ENCODE peak calls at places on chromosomes 12 and 14, in four cellular contexts. I is keratinocyte, X is IMR-90, W is K562. Y is an unnamed sample.

GRCh38 chr14:50057331-50057730 is 59.0 kb downstream of the VCPKMT start:
- DNase-seq in I (no peak), X (no peak), W (no peak), Y (no peak)

GRCh38 chr14:105026033-105026785 is 5.3 kb upstream of the CDCA4 start:
- DNase-seq in I (no peak), X (peak; percentile 70), W (no peak), Y (peak; percentile 88)

GRCh38 chr14:98477935-98478334 is 794.1 kb downstream of the BCL11B start:
- DNase-seq in I (no peak), X (no peak), W (no peak), Y (no peak)

GRCh38 chr14:91218041-91218440 is 26.5 kb downstream of the GPR68 start:
- DNase-seq in I (no peak), X (no peak), W (no peak), Y (peak; percentile 54)

GRCh38 chr14:85195872-85196477 is 334.0 kb upstream of the FLRT2 start:
- DNase-seq in I (no peak), X (peak; percentile 11), W (no peak), Y (peak; percentile 18)

GRCh38 chr14:33792387-33793368 is 158.2 kb downstream of the EGLN3 start:
- DNase-seq in I (no peak), X (peak; percentile 66), W (peak; percentile 69), Y (peak; percentile 80)

GRCh38 chr14:78135450-78135891 is 34.7 kb upstream of the NRXN3 start:
- DNase-seq in I (peak; percentile 69), X (no peak), W (no peak), Y (no peak)

GRCh38 chr12:67650528-67651379 is 2.2 kb downstream of the DYRK2 start:
- DNase-seq in I (no peak), X (no peak), W (no peak), Y (peak; percentile 7)

GRCh38 chr14:81192594-81192993 is 28.2 kb downstream of the GTF2A1 start:
- DNase-seq in I (no peak), X (no peak), W (no peak), Y (no peak)

GRCh38 chr12:3241621-3242020 is 164.4 kb downstream of the TSPAN9 start:
- DNase-seq in I (no peak), X (no peak), W (no peak), Y (no peak)

GRCh38 chr14:97539389-97539786 is 742.2 kb downstream of the VRK1 start:
- DNase-seq in I (no peak), X (no peak), W (no peak), Y (no peak)

GRCh38 chr12:111268738-111269572 is 99.9 kb downstream of the PHETA1 start:
- DNase-seq in I (no peak), X (no peak), W (peak; percentile 59), Y (no peak)

GRCh38 chr12:124588689-124589318 is 21.4 kb upstream of the NCOR2 start:
- DNase-seq in I (no peak), X (peak; percentile 81), W (no peak), Y (peak; percentile 75)

GRCh38 chr14:53500191-53500590 is 347.1 kb upstream of the DDHD1 start:
- DNase-seq in I (no peak), X (no peak), W (no peak), Y (no peak)

GRCh38 chr12:69105101-69105613 is 134.2 kb upstream of the CPSF6 start:
- DNase-seq in I (no peak), X (no peak), W (no peak), Y (no peak)

GRCh38 chr14:22836301-22837058 is at the start of gene MMP14:
- DNase-seq in I (no peak), X (peak; percentile 89), W (peak; percentile 11), Y (peak; percentile 92)

GRCh38 chr12:112686373-112686772 is 105.2 kb upstream of the RPH3A start:
- DNase-seq in I (peak; percentile 26), X (peak; percentile 3), W (no peak), Y (peak; percentile 4)

GRCh38 chr12:63792333-63792732 is 12.6 kb downstream of the RXYLT1 start:
- DNase-seq in I (no peak), X (no peak), W (no peak), Y (no peak)

GRCh38 chr12:20547788-20548575 is 147.2 kb upstream of the SLCO1C1 start:
- DNase-seq in I (no peak), X (peak; percentile 45), W (no peak), Y (peak; percentile 79)

GRCh38 chr12:123026094-123026853 is 45.8 kb downstream of the ARL6IP4 start:
- DNase-seq in I (no peak), X (no peak), W (no peak), Y (no peak)

GRCh38 chr14:73741386-73741875 is 27.2 kb upstream of the PNMA1 start:
- DNase-seq in I (no peak), X (peak; percentile 66), W (peak; percentile 90), Y (peak; percentile 97)

GRCh38 chr12:94262228-94263010 is 114.0 kb downstream of the PLXNC1 start:
- DNase-seq in I (no peak), X (peak; percentile 96), W (peak; percentile 18), Y (peak; percentile 23)

GRCh38 chr12:123126294-123127144 is 24.4 kb downstream of the PITPNM2 start:
- DNase-seq in I (peak; percentile 84), X (peak; percentile 98), W (peak; percentile 73), Y (peak; percentile 75)

GRCh38 chr12:82937151-82937550 is 250.4 kb downstream of the TMTC2 start:
- DNase-seq in I (no peak), X (no peak), W (no peak), Y (no peak)

GRCh38 chr12:13164859-13165577 is 31.5 kb upstream of the EMP1 start:
- DNase-seq in I (no peak), X (no peak), W (no peak), Y (peak; percentile 72)

GRCh38 chr12:89160716-89161123 is 191.6 kb downstream of the DUSP6 start:
- DNase-seq in I (no peak), X (peak; percentile 88), W (no peak), Y (peak; percentile 82)

GRCh38 chr14:34354556-34354955 is 107.5 kb downstream of the SPTSSA start:
- DNase-seq in I (no peak), X (no peak), W (no peak), Y (no peak)

GRCh38 chr12:109268896-109269295 is 40.2 kb downstream of the FOXN4 start:
- DNase-seq in I (no peak), X (no peak), W (no peak), Y (no peak)

GRCh38 chr12:88339966-88340365 is 197.9 kb downstream of the TMTC3 start:
- DNase-seq in I (no peak), X (peak; percentile 28), W (no peak), Y (no peak)

GRCh38 chr12:116125981-116126566 is 151.4 kb downstream of the MED13L start:
- DNase-seq in I (no peak), X (no peak), W (no peak), Y (no peak)

GRCh38 chr12:126534495-126534894 is 1469.3 kb downstream of the AACS start:
- DNase-seq in I (no peak), X (no peak), W (no peak), Y (no peak)

GRCh38 chr14:103499709-103500108 is 22.9 kb downstream of the CKB start:
- DNase-seq in I (no peak), X (no peak), W (no peak), Y (no peak)

GRCh38 chr14:32397871-32398640 is 69.0 kb downstream of the AKAP6 start:
- DNase-seq in I (peak; percentile 46), X (peak; percentile 44), W (no peak), Y (peak; percentile 57)

GRCh38 chr14:81172353-81172752 is 48.4 kb downstream of the GTF2A1 start:
- DNase-seq in I (no peak), X (peak; percentile 30), W (no peak), Y (no peak)

GRCh38 chr12:52093346-52093745 is 13.8 kb downstream of the SMIM41 start:
- DNase-seq in I (no peak), X (no peak), W (no peak), Y (no peak)
- H3K9me1 ChIP-seq in I (no peaks in the 10 kb centered on the region), X (no peaks in the 10 kb centered on the region), W (no peaks in the 10 kb centered on the region), Y (no peaks in the 10 kb centered on the region)

DNA sequence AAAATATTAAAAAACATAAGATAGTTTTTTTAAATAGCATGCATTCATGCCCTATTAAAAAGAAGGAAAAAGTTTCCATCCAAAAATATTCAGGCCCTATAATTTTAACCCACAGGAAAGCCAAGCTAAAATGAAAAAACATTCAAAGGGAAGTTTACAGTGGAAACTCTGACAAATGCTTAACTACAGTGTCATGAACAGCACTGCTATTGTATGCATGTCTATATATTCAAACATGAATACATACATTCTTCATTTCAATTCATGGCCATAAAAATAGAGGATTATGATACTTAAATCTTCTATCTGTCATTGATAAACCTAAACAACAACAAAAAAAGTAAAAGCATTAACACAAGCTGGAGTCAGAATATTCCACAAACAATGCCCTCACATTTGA is 67.4 kb downstream of the PPP2R5E start:
- DNase-seq in I (no peak), X (no peak), W (no peak), Y (peak; percentile 79)
- H3K4me1 ChIP-seq in I (peaks cover 27% of the 10 kb centered on the region), X (peaks cover 16% of the 10 kb centered on the region), W (no peaks in the 10 kb centered on the region), Y (peaks cover 10% of the 10 kb centered on the region)

GRCh38 chr12:21598651-21599050 is 6.0 kb downstream of the GYS2 start:
- DNase-seq in I (no peak), X (no peak), W (no peak), Y (no peak)
- H3K9me1 ChIP-seq in I (no peaks in the 10 kb centered on the region), X (no peaks in the 10 kb centered on the region), W (no peaks in the 10 kb centered on the region), Y (no peaks in the 10 kb centered on the region)

DNA sequence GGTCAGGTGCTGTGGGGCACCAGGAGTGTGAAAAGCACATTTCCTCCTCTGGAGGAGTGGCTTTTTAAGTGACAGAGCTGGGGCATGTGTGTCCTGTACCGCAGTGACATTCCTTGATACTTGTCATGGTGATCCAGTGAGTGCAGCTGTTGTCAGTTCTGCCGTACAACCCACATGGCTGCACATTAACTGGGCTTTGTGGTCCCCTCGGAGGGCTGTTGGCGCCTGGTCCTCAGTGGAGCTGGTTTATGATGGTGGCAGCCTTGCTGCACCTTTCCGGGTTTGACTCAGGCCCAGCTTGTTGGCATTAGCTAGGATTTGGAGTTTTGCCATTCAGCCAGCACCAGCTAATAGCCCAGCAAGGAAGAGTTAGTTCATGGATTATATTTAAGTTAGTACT is 77.0 kb downstream of the SLC25A47 start:
- DNase-seq in I (no peak), X (no peak), W (no peak), Y (no peak)
- H3K4me1 ChIP-seq in I (peaks cover 9% of the 10 kb centered on the region), X (peaks cover 3% of the 10 kb centered on the region), W (peaks cover 12% of the 10 kb centered on the region), Y (peaks cover 4% of the 10 kb centered on the region)